ENCODE peak calls at places on chromosomes 7 and 10, in seven cellular contexts. V, E, B, U, P, I and R are unnamed samples.

GRCh38 chr10:74244097-74244685 is 93.2 kb downstream of the ADK start:
- DNase-seq in V (no peak), E (peak; percentile 34), B (peak; percentile 73), U (peak; percentile 17), P (peak; percentile 87), I (peak; percentile 48), R (peak; percentile 19)

GRCh38 chr10:77160679-77161078 is 476.9 kb downstream of the KCNMA1 start:
- DNase-seq in V (peak; percentile 65), E (no peak), B (peak; percentile 97), U (peak; percentile 71), P (peak; percentile 87), I (peak; percentile 89), R (peak; percentile 83)

GRCh38 chr10:22379059-22379458 is 33.8 kb downstream of the SPAG6 start:
- DNase-seq in V (no peak), E (no peak), B (no peak), U (no peak), P (no peak), I (no peak), R (no peak)

GRCh38 chr7:105010538-105011523 is 3.2 kb upstream of the KMT2E start:
- DNase-seq in V (no peak), E (no peak), B (peak; percentile 29), U (no peak), P (peak; percentile 58), I (peak; percentile 33), R (peak; percentile 26)

GRCh38 chr7:140674899-140675701 is 2.4 kb downstream of the ADCK2 start:
- DNase-seq in V (no peak), E (no peak), B (peak; percentile 57), U (no peak), P (peak; percentile 55), I (peak; percentile 70), R (peak; percentile 51)

GRCh38 chr10:91925022-91925320 is 1.4 kb downstream of the BTAF1 start:
- DNase-seq in V (no peak), E (no peak), B (no peak), U (no peak), P (peak; percentile 71), I (peak; percentile 23), R (no peak)

GRCh38 chr10:88565072-88565471 is 18.0 kb downstream of the RNLS start:
- DNase-seq in V (no peak), E (no peak), B (peak; percentile 61), U (no peak), P (peak; percentile 79), I (peak; percentile 41), R (no peak)

GRCh38 chr10:123564631-123565030 is 101.5 kb upstream of the GPR26 start:
- DNase-seq in V (no peak), E (no peak), B (no peak), U (no peak), P (no peak), I (no peak), R (no peak)

GRCh38 chr7:124912972-124913371 is 16.7 kb downstream of the POT1 start:
- DNase-seq in V (no peak), E (no peak), B (no peak), U (no peak), P (no peak), I (no peak), R (no peak)

GRCh38 chr10:33900591-33900990 is 566.1 kb upstream of the NRP1 start:
- DNase-seq in V (no peak), E (no peak), B (peak; percentile 42), U (no peak), P (peak; percentile 72), I (peak; percentile 26), R (no peak)

GRCh38 chr7:84261509-84261908 is 66.9 kb upstream of the SEMA3A start:
- DNase-seq in V (no peak), E (no peak), B (no peak), U (no peak), P (no peak), I (no peak), R (no peak)

GRCh38 chr7:117023325-117023854 is 70.1 kb downstream of the ST7 start:
- DNase-seq in V (no peak), E (no peak), B (no peak), U (no peak), P (no peak), I (no peak), R (no peak)

GRCh38 chr10:71213761-71214440 is 1.5 kb downstream of the UNC5B start:
- DNase-seq in V (peak; percentile 82), E (no peak), B (peak; percentile 80), U (no peak), P (peak; percentile 66), I (peak; percentile 72), R (peak; percentile 76)

GRCh38 chr10:115049318-115049717 is 43.8 kb upstream of the ATRNL1 start:
- DNase-seq in V (no peak), E (no peak), B (no peak), U (no peak), P (no peak), I (no peak), R (no peak)

GRCh38 chr7:101743241-101743994 is 74.0 kb upstream of the CUX1 start:
- DNase-seq in V (no peak), E (peak; percentile 42), B (peak; percentile 49), U (peak; percentile 28), P (peak; percentile 71), I (peak; percentile 51), R (peak; percentile 81)

GRCh38 chr7:79434098-79434497 is 19.4 kb downstream of the MAGI2 start:
- DNase-seq in V (no peak), E (no peak), B (peak; percentile 90), U (no peak), P (peak; percentile 76), I (peak; percentile 85), R (peak; percentile 17)

GRCh38 chr10:31138026-31138553 is 106.4 kb upstream of the ZNF438 start:
- DNase-seq in V (no peak), E (no peak), B (no peak), U (no peak), P (no peak), I (no peak), R (no peak)